ENCODE peak calls at places on chromosomes 3 and 15, in seven cellular contexts. One of them, this sample, is unnamed.

GRCh38 chr3:159765025-159765859 is 223.4 kb upstream of the IL12A start:
- DNase-seq in H9: peak; percentile 72
- DNase-seq in mesenchymal stem cell: peak; percentile 98
- DNase-seq in IMR-90: peak; percentile 98
- DNase-seq in neuronal stem cell: peak; percentile 56
- DNase-seq in trophoblast cell: peak; percentile 94
- DNase-seq in H1: peak; percentile 67
- DNase-seq in this sample: peak; percentile 92

GRCh38 chr15:63156708-63157065 is 590 bp downstream of the RPS27L start:
- DNase-seq in H9: no peak
- DNase-seq in mesenchymal stem cell: peak; percentile 74
- DNase-seq in IMR-90: peak; percentile 47
- DNase-seq in neuronal stem cell: peak; percentile 18
- DNase-seq in trophoblast cell: peak; percentile 60
- DNase-seq in H1: no peak
- DNase-seq in this sample: peak; percentile 30

GRCh38 chr3:67517781-67518180 is 136.6 kb downstream of the SUCLG2 start:
- DNase-seq in H9: no peak
- DNase-seq in mesenchymal stem cell: no peak
- DNase-seq in IMR-90: no peak
- DNase-seq in neuronal stem cell: no peak
- DNase-seq in trophoblast cell: no peak
- DNase-seq in H1: no peak
- DNase-seq in this sample: no peak

GRCh38 chr3:46381662-46382061 is 10.9 kb downstream of the CCR5 start:
- DNase-seq in H9: no peak
- DNase-seq in mesenchymal stem cell: no peak
- DNase-seq in IMR-90: no peak
- DNase-seq in neuronal stem cell: no peak
- DNase-seq in trophoblast cell: no peak
- DNase-seq in H1: no peak
- DNase-seq in this sample: no peak

GRCh38 chr15:95018888-95019545 is 787.7 kb downstream of the MCTP2 start:
- DNase-seq in H9: no peak
- DNase-seq in mesenchymal stem cell: peak; percentile 87
- DNase-seq in IMR-90: peak; percentile 83
- DNase-seq in neuronal stem cell: no peak
- DNase-seq in trophoblast cell: peak; percentile 32
- DNase-seq in H1: no peak
- DNase-seq in this sample: peak; percentile 65

GRCh38 chr3:188830955-188831354 is 340.8 kb upstream of the TPRG1 start:
- DNase-seq in H9: no peak
- DNase-seq in mesenchymal stem cell: no peak
- DNase-seq in IMR-90: no peak
- DNase-seq in neuronal stem cell: no peak
- DNase-seq in trophoblast cell: peak; percentile 41
- DNase-seq in H1: no peak
- DNase-seq in this sample: no peak

GRCh38 chr3:21745971-21746370 is 5.0 kb downstream of the ZNF385D start:
- DNase-seq in H9: no peak
- DNase-seq in mesenchymal stem cell: no peak
- DNase-seq in IMR-90: peak; percentile 27
- DNase-seq in neuronal stem cell: no peak
- DNase-seq in trophoblast cell: no peak
- DNase-seq in H1: no peak
- DNase-seq in this sample: no peak

GRCh38 chr15:90393040-90393439 is 5.0 kb downstream of the IQGAP1 start:
- DNase-seq in H9: no peak
- DNase-seq in mesenchymal stem cell: no peak
- DNase-seq in IMR-90: no peak
- DNase-seq in neuronal stem cell: no peak
- DNase-seq in trophoblast cell: no peak
- DNase-seq in H1: no peak
- DNase-seq in this sample: no peak

GRCh38 chr3:88596451-88596850 is 446.7 kb downstream of the C3orf38 start:
- DNase-seq in H9: no peak
- DNase-seq in mesenchymal stem cell: no peak
- DNase-seq in IMR-90: no peak
- DNase-seq in neuronal stem cell: no peak
- DNase-seq in trophoblast cell: no peak
- DNase-seq in H1: no peak
- DNase-seq in this sample: no peak

GRCh38 chr3:50316657-50317242 is 5.8 kb downstream of the HYAL2 start:
- DNase-seq in H9: peak; percentile 75
- DNase-seq in mesenchymal stem cell: no peak
- DNase-seq in IMR-90: peak; percentile 28
- DNase-seq in neuronal stem cell: no peak
- DNase-seq in trophoblast cell: peak; percentile 63
- DNase-seq in H1: no peak
- DNase-seq in this sample: peak; percentile 88

GRCh38 chr3:183275418-183275817 is 22.4 kb downstream of the B3GNT5 start:
- DNase-seq in H9: no peak
- DNase-seq in mesenchymal stem cell: no peak
- DNase-seq in IMR-90: peak; percentile 80
- DNase-seq in neuronal stem cell: no peak
- DNase-seq in trophoblast cell: peak; percentile 42
- DNase-seq in H1: no peak
- DNase-seq in this sample: no peak

GRCh38 chr3:129625071-129625874 is 18.8 kb upstream of the PLXND1 start:
- DNase-seq in H9: peak; percentile 78
- DNase-seq in mesenchymal stem cell: peak; percentile 61
- DNase-seq in IMR-90: no peak
- DNase-seq in neuronal stem cell: no peak
- DNase-seq in trophoblast cell: peak; percentile 16
- DNase-seq in H1: peak; percentile 71
- DNase-seq in this sample: no peak

GRCh38 chr3:168878655-168879054 is 782.9 kb upstream of the GOLIM4 start:
- DNase-seq in H9: no peak
- DNase-seq in mesenchymal stem cell: peak; percentile 45
- DNase-seq in IMR-90: peak; percentile 47
- DNase-seq in neuronal stem cell: no peak
- DNase-seq in trophoblast cell: peak; percentile 67
- DNase-seq in H1: no peak
- DNase-seq in this sample: peak; percentile 22

GRCh38 chr15:40379853-40380252 is 2.7 kb upstream of the KNSTRN start:
- DNase-seq in H9: no peak
- DNase-seq in mesenchymal stem cell: peak; percentile 93
- DNase-seq in IMR-90: peak; percentile 99
- DNase-seq in neuronal stem cell: no peak
- DNase-seq in trophoblast cell: peak; percentile 91
- DNase-seq in H1: no peak
- DNase-seq in this sample: peak; percentile 44

GRCh38 chr15:77974416-77975331 is 102.8 kb downstream of the TBC1D2B start:
- DNase-seq in H9: no peak
- DNase-seq in mesenchymal stem cell: no peak
- DNase-seq in IMR-90: no peak
- DNase-seq in neuronal stem cell: no peak
- DNase-seq in trophoblast cell: no peak
- DNase-seq in H1: peak; percentile 38
- DNase-seq in this sample: no peak

GRCh38 chr3:111302073-111302472 is 230.5 kb downstream of the NECTIN3 start:
- DNase-seq in H9: no peak
- DNase-seq in mesenchymal stem cell: no peak
- DNase-seq in IMR-90: no peak
- DNase-seq in neuronal stem cell: no peak
- DNase-seq in trophoblast cell: no peak
- DNase-seq in H1: no peak
- DNase-seq in this sample: no peak

GRCh38 chr15:90481023-90481422 is 48.7 kb upstream of the CRTC3 start:
- DNase-seq in H9: no peak
- DNase-seq in mesenchymal stem cell: peak; percentile 28
- DNase-seq in IMR-90: no peak
- DNase-seq in neuronal stem cell: no peak
- DNase-seq in trophoblast cell: no peak
- DNase-seq in H1: no peak
- DNase-seq in this sample: no peak

GRCh38 chr15:34336333-34336732 is 1.2 kb downstream of the SLC12A6 start:
- DNase-seq in H9: no peak
- DNase-seq in mesenchymal stem cell: no peak
- DNase-seq in IMR-90: no peak
- DNase-seq in neuronal stem cell: no peak
- DNase-seq in trophoblast cell: no peak
- DNase-seq in H1: no peak
- DNase-seq in this sample: no peak

GRCh38 chr3:42960282-42960681 is 18.8 kb upstream of the GASK1A start:
- DNase-seq in H9: no peak
- DNase-seq in mesenchymal stem cell: peak; percentile 6
- DNase-seq in IMR-90: peak; percentile 4
- DNase-seq in neuronal stem cell: no peak
- DNase-seq in trophoblast cell: no peak
- DNase-seq in H1: no peak
- DNase-seq in this sample: peak; percentile 21

GRCh38 chr3:178714971-178715832 is 179.0 kb downstream of the KCNMB2 start:
- DNase-seq in H9: no peak
- DNase-seq in mesenchymal stem cell: peak; percentile 47
- DNase-seq in IMR-90: no peak
- DNase-seq in neuronal stem cell: no peak
- DNase-seq in trophoblast cell: no peak
- DNase-seq in H1: no peak
- DNase-seq in this sample: no peak

GRCh38 chr15:74958320-74958907 is 1.8 kb upstream of the RPP25 start:
- DNase-seq in H9: peak; percentile 69
- DNase-seq in mesenchymal stem cell: peak; percentile 69
- DNase-seq in IMR-90: no peak
- DNase-seq in neuronal stem cell: no peak
- DNase-seq in trophoblast cell: peak; percentile 70
- DNase-seq in H1: peak; percentile 63
- DNase-seq in this sample: peak; percentile 83

GRCh38 chr3:156646958-156647357 is 27.4 kb upstream of the TIPARP start:
- DNase-seq in H9: no peak
- DNase-seq in mesenchymal stem cell: no peak
- DNase-seq in IMR-90: no peak
- DNase-seq in neuronal stem cell: no peak
- DNase-seq in trophoblast cell: no peak
- DNase-seq in H1: no peak
- DNase-seq in this sample: no peak
- H3K18ac ChIP-seq in H9: no peak overlapping the region
- H3K18ac ChIP-seq in mesenchymal stem cell: no peak overlapping the region
- H3K18ac ChIP-seq in IMR-90: no peak overlapping the region
- H3K18ac ChIP-seq in neuronal stem cell: no peak overlapping the region
- H3K18ac ChIP-seq in trophoblast cell: no peak overlapping the region
- H3K18ac ChIP-seq in H1: no peak overlapping the region
- H3K18ac ChIP-seq in this sample: no peak overlapping the region

GRCh38 chr3:181715601-181716340 is 4.0 kb downstream of the SOX2 start:
- DNase-seq in H9: no peak
- DNase-seq in mesenchymal stem cell: no peak
- DNase-seq in IMR-90: no peak
- DNase-seq in neuronal stem cell: no peak
- DNase-seq in trophoblast cell: no peak
- DNase-seq in H1: peak; percentile 60
- DNase-seq in this sample: peak; percentile 65
- H3K9ac ChIP-seq in H9: peak overlapping the region; percentile 76
- H3K9ac ChIP-seq in mesenchymal stem cell: no peak overlapping the region
- H3K9ac ChIP-seq in IMR-90: no peak overlapping the region
- H3K9ac ChIP-seq in neuronal stem cell: peak overlapping the region; percentile 83
- H3K9ac ChIP-seq in trophoblast cell: no peak overlapping the region
- H3K9ac ChIP-seq in H1: peak overlapping the region; percentile 92
- H3K9ac ChIP-seq in this sample: peak overlapping the region; percentile 38

GRCh38 chr3:24678021-24678420 is 183.4 kb upstream of the THRB start:
- DNase-seq in H9: no peak
- DNase-seq in mesenchymal stem cell: no peak
- DNase-seq in IMR-90: no peak
- DNase-seq in neuronal stem cell: no peak
- DNase-seq in trophoblast cell: no peak
- DNase-seq in H1: no peak
- DNase-seq in this sample: no peak

GRCh38 chr3:24678441-24678865 is 183.8 kb upstream of the THRB start:
- DNase-seq in H9: no peak
- DNase-seq in mesenchymal stem cell: peak; percentile 97
- DNase-seq in IMR-90: peak; percentile 74
- DNase-seq in neuronal stem cell: no peak
- DNase-seq in trophoblast cell: peak; percentile 56
- DNase-seq in H1: no peak
- DNase-seq in this sample: no peak

GRCh38 chr3:24670871-24671270 is 176.2 kb upstream of the THRB start:
- DNase-seq in H9: no peak
- DNase-seq in mesenchymal stem cell: no peak
- DNase-seq in IMR-90: no peak
- DNase-seq in neuronal stem cell: no peak
- DNase-seq in trophoblast cell: no peak
- DNase-seq in H1: no peak
- DNase-seq in this sample: no peak

GRCh38 chr3:24674261-24674660 is 179.6 kb upstream of the THRB start:
- DNase-seq in H9: no peak
- DNase-seq in mesenchymal stem cell: no peak
- DNase-seq in IMR-90: no peak
- DNase-seq in neuronal stem cell: no peak
- DNase-seq in trophoblast cell: no peak
- DNase-seq in H1: no peak
- DNase-seq in this sample: peak; percentile 26

GRCh38 chr3:24673596-24673995 is 178.9 kb upstream of the THRB start:
- DNase-seq in H9: no peak
- DNase-seq in mesenchymal stem cell: no peak
- DNase-seq in IMR-90: no peak
- DNase-seq in neuronal stem cell: no peak
- DNase-seq in trophoblast cell: no peak
- DNase-seq in H1: no peak
- DNase-seq in this sample: no peak
- H3K18ac ChIP-seq in H9: no peak overlapping the region
- H3K18ac ChIP-seq in mesenchymal stem cell: no peak overlapping the region
- H3K18ac ChIP-seq in IMR-90: no peak overlapping the region
- H3K18ac ChIP-seq in neuronal stem cell: no peak overlapping the region
- H3K18ac ChIP-seq in trophoblast cell: no peak overlapping the region
- H3K18ac ChIP-seq in H1: no peak overlapping the region
- H3K18ac ChIP-seq in this sample: no peak overlapping the region

GRCh38 chr3:52176951-52177700 is 20.8 kb upstream of the ALAS1 start:
- DNase-seq in H9: no peak
- DNase-seq in mesenchymal stem cell: no peak
- DNase-seq in IMR-90: no peak
- DNase-seq in neuronal stem cell: no peak
- DNase-seq in trophoblast cell: no peak
- DNase-seq in H1: no peak
- DNase-seq in this sample: no peak
- H3K9ac ChIP-seq in H9: no peak overlapping the region
- H3K9ac ChIP-seq in mesenchymal stem cell: no peak overlapping the region
- H3K9ac ChIP-seq in IMR-90: no peak overlapping the region
- H3K9ac ChIP-seq in neuronal stem cell: no peak overlapping the region
- H3K9ac ChIP-seq in trophoblast cell: no peak overlapping the region
- H3K9ac ChIP-seq in H1: no peak overlapping the region
- H3K9ac ChIP-seq in this sample: no peak overlapping the region

This sample was measured in mesendoderm.